ENCODE peak calls at places on chromosomes 3 and 15, in six cellular contexts. G is colonic mucosa, T is heart right ventricle, I is K562, Z is pancreas, L is fibroblast of lung. D is an unnamed sample. For H3K27me3, the result is how much of the 10 kb centered on the place peaks cover.

GRCh38 chr15:25345943-25346342 is 92.9 kb downstream of the UBE3A start:
- DNase-seq in Z (no peak), I (no peak), L (peak), G (no peak), T (peak), D (peak)

GRCh38 chr15:61584410-61584809 is 355.3 kb upstream of the RORA start:
- DNase-seq in I (no peak), T (no peak), L (peak), Z (no peak), G (no peak), D (no peak)

GRCh38 chr15:44163370-44163769 is 31.7 kb downstream of the FRMD5 start:
- DNase-seq in T (no peak), Z (no peak), G (no peak), I (no peak), L (no peak), D (no peak)

GRCh38 chr15:94105760-94106159 is 125.6 kb upstream of the MCTP2 start:
- DNase-seq in T (no peak), L (no peak), Z (no peak), G (no peak), I (no peak), D (no peak)

GRCh38 chr3:165800970-165801369 is 36.3 kb downstream of the BCHE start:
- DNase-seq in T (no peak), L (peak), Z (no peak), I (no peak), G (no peak), D (no peak)

GRCh38 chr3:32575451-32575850 is 4.8 kb upstream of the DYNC1LI1 start:
- DNase-seq in I (no peak), T (no peak), L (peak), G (no peak), Z (no peak), D (no peak)

GRCh38 chr15:42471002-42471401 is 19.9 kb downstream of the ZNF106 start:
- DNase-seq in T (no peak), Z (no peak), G (no peak), L (no peak), I (no peak), D (no peak)

GRCh38 chr3:112134335-112135124 is 1.5 kb upstream of the GCSAM start:
- DNase-seq in I (no peak), T (no peak), L (peak), Z (peak), G (no peak), D (no peak)

GRCh38 chr15:59273266-59273665 is 66.6 kb downstream of the LDHAL6B start:
- DNase-seq in L (no peak), I (no peak), T (no peak), G (no peak), Z (no peak), D (no peak)

GRCh38 chr3:58526124-58526957 is 10.6 kb downstream of the ACOX2 start:
- DNase-seq in I (no peak), L (peak), G (peak), T (no peak), Z (no peak), D (no peak)

GRCh38 chr3:170089862-170090600 is 52.2 kb downstream of the GPR160 start:
- DNase-seq in L (peak), I (no peak), T (no peak), Z (no peak), G (no peak), D (no peak)

GRCh38 chr15:45648521-45649200 is 13.8 kb downstream of the SQOR start:
- DNase-seq in T (no peak), I (no peak), L (no peak), G (no peak), Z (peak), D (no peak)

GRCh38 chr3:40681658-40682055 is 156.9 kb downstream of the ZNF621 start:
- DNase-seq in G (no peak), I (no peak), L (no peak), Z (no peak), T (no peak), D (no peak)

GRCh38 chr3:197117107-197117506 is 87.5 kb upstream of the MELTF start:
- DNase-seq in L (no peak), G (no peak), I (no peak), T (no peak), Z (no peak), D (no peak)

GRCh38 chr3:188126271-188126670 is 27.7 kb upstream of the LPP start:
- DNase-seq in T (no peak), G (no peak), L (no peak), I (no peak), Z (no peak), D (no peak)

GRCh38 chr3:33277193-33277882 is at the start of gene FBXL2:
- DNase-seq in L (peak), T (peak), Z (peak), I (peak), G (peak), D (peak)

GRCh38 chr3:129723558-129724324 is 117.3 kb upstream of the PLXND1 start:
- DNase-seq in I (no peak), Z (no peak), T (peak), L (peak), G (peak), D (no peak)

GRCh38 chr3:100155105-100155504 is 40.8 kb upstream of the FILIP1L start:
- DNase-seq in Z (no peak), G (no peak), I (no peak), T (no peak), L (peak), D (no peak)

GRCh38 chr3:13391308-13391707 is 28.8 kb downstream of the NUP210 start:
- DNase-seq in G (no peak), Z (no peak), I (no peak), T (no peak), L (no peak), D (no peak)

GRCh38 chr15:60582370-60583036 is 103.6 kb upstream of the ICE2 start:
- DNase-seq in Z (no peak), I (no peak), L (no peak), T (no peak), G (no peak), D (no peak)

GRCh38 chr3:126849768-126850167 is 133.1 kb upstream of the PLXNA1 start:
- DNase-seq in L (no peak), T (no peak), G (no peak), Z (no peak), I (no peak), D (peak)

GRCh38 chr3:87135412-87135811 is 91.7 kb upstream of the CHMP2B start:
- DNase-seq in L (no peak), T (no peak), Z (no peak), G (no peak), I (no peak), D (no peak)

GRCh38 chr3:14803101-14803980 is 15.4 kb upstream of the FGD5 start:
- DNase-seq in I (peak), T (no peak), Z (no peak), L (peak), G (peak), D (no peak)
- H3K27me3 ChIP-seq in I (half or more), T (under half), Z (under half), L (under half), G (under half), D (under half)

DNA sequence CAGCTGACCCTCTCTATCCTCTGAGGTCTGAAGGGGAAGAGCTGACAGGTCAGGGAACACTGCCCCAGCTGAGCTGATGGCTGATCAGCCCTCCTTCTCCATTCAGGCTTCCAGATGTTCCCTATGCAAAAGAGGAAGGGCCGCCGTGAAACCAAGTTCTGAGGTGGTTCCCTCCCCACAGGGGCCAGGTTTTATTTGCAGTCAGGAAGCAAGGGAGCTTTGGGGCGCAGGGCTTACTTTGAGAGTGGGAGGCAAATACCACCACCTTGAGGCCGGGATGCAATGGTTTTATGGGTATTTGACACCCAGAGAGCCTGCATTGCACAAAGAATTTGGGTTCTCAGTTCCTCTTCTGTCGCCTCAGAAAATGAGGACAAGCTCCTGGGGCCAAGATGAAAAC is 186.9 kb downstream of the ARRDC4 start:
- DNase-seq in T (no peak), G (no peak), I (no peak), L (no peak), Z (no peak), D (no peak)
- TF ChIP-seq CTCF in T (no peak), G (no peak), I (no peak), L (no peak), Z (no peak), D (no peak)

GRCh38 chr3:73610493-73610892 is 14.2 kb downstream of the PDZRN3 start:
- DNase-seq in L (no peak), I (no peak), T (no peak), G (no peak), Z (no peak), D (no peak)
- H3K27me3 ChIP-seq in L (under half), I (under half), T (under half), G (under half), Z (under half), D (under half)

GRCh38 chr3:55633333-55633732 is 146.2 kb upstream of the WNT5A start:
- DNase-seq in L (no peak), T (no peak), Z (no peak), I (no peak), G (no peak), D (no peak)
- TF ChIP-seq CTCF in L (no peak), T (no peak), Z (no peak), I (no peak), G (no peak), D (no peak)

DNA sequence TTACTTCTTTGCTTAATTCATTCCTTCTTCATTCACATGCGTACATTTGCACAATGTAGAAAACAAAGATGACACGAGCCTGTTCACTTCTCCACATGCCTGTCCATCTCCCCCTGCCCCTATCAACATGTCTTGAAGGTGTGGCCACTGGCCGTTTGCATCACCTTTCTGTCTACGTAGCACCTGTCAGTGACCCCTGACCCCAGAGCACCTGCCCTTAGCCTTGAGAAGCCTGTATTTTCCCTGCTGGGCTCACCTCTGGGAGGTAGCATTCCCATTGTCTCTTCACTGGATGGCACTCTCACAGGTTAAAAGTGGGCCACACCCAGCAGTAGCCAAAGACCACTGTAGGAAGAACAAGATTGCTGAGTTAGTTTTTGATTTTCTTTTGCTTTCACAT is 234.1 kb downstream of the THSD4 start:
- DNase-seq in G (no peak), Z (no peak), L (no peak), I (no peak), T (no peak), D (no peak)
- H3K27me3 ChIP-seq in G (under half), Z (under half), L (under half), I (under half), T (under half), D (under half)

GRCh38 chr15:96435841-96436240 is 105.3 kb downstream of the NR2F2 start:
- DNase-seq in Z (no peak), T (no peak), L (no peak), G (no peak), I (no peak), D (no peak)

GRCh38 chr15:96442076-96442475 is 111.6 kb downstream of the NR2F2 start:
- DNase-seq in I (no peak), L (no peak), Z (no peak), G (no peak), T (no peak), D (no peak)

GRCh38 chr15:96444865-96445264 is 114.4 kb downstream of the NR2F2 start:
- DNase-seq in Z (no peak), T (no peak), G (no peak), L (no peak), I (no peak), D (no peak)

DNA sequence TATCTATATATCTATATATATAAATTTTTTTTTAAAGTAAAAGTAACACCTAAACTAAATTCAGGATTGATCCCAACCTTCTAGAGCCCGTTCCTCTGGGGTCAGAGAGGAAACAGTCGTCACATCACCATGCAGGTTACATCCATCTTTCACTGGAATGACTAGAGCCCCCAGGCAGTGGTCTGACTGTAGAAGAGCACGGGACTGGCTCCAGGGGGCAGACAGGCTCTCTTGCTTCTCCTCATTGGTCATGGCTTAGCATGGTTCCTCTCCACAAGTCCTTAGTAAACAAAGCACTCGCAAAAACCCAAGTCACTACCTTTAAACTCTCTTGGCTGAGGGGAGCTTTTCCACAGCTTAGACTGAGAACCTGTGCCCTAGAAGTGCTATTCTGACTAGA is 110.5 kb downstream of the NR2F2 start:
- DNase-seq in I (no peak), G (no peak), T (no peak), Z (no peak), L (no peak), D (no peak)
- TF ChIP-seq CTCF in I (peak), G (no peak), T (no peak), Z (no peak), L (no peak), D (no peak)

GRCh38 chr3:194023501-194024280 is 112.3 kb upstream of the HES1 start:
- DNase-seq in T (no peak), G (no peak), Z (no peak), I (no peak), L (no peak), D (no peak)
- H3K27me3 ChIP-seq in T (under half), G (under half), Z (under half), I (under half), L (under half), D (under half)

GRCh38 chr3:101690972-101691371 is 4.5 kb upstream of the RPL24 start:
- DNase-seq in G (no peak), Z (no peak), I (peak), T (no peak), L (no peak), D (no peak)

DNA sequence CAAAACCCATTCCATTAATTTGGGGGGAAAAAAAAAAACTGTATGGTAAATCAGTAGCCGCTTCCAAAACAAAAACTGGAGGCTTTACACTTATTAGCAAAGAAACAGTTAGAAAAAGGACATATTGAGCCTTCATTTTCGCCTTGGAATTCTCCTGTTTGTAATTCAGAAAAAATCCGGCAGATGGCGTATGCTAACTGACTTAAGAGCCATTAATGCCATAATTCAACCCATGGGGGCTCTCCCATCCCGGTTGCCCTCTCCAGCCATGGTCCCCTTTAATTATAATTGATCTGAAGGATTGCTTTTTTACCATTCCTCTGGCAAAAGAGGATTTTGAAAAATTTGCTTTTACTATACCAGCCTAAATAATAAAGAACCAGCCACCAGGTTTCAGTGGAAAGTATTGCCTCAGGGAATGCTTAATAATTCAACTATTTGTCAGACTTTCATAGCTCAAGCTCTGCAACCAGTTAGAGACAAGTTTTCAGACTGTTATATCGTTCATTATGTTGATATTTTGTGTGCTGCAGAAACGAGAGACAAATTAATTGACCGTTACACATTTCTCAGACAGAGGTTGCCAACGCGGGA is 9.4 kb upstream of the RPL24 start:
- DNase-seq in L (peak), Z (no peak), G (peak), I (peak), T (peak), D (no peak)
- TF ChIP-seq CTCF in L (peak), Z (peak), G (peak), I (peak), T (peak), D (peak)

GRCh38 chr3:140765246-140765645 is 87.4 kb downstream of the TRIM42 start:
- DNase-seq in I (no peak), T (no peak), G (no peak), L (no peak), Z (no peak), D (no peak)

GRCh38 chr3:140766465-140766864 is 88.6 kb downstream of the TRIM42 start:
- DNase-seq in T (no peak), L (no peak), I (no peak), Z (no peak), G (no peak), D (no peak)

GRCh38 chr3:140760324-140761075 is 82.6 kb downstream of the TRIM42 start:
- DNase-seq in G (no peak), I (no peak), Z (no peak), L (no peak), T (no peak), D (no peak)

GRCh38 chr3:140758791-140759444 is 81.1 kb downstream of the TRIM42 start:
- DNase-seq in I (no peak), G (no peak), T (no peak), Z (no peak), L (no peak), D (no peak)

GRCh38 chr3:140762751-140763150 is 84.9 kb downstream of the TRIM42 start:
- DNase-seq in T (no peak), L (no peak), Z (no peak), I (no peak), G (no peak), D (no peak)
- H3K27me3 ChIP-seq in T (under half), L (under half), Z (under half), I (under half), G (under half), D (under half)

DNA sequence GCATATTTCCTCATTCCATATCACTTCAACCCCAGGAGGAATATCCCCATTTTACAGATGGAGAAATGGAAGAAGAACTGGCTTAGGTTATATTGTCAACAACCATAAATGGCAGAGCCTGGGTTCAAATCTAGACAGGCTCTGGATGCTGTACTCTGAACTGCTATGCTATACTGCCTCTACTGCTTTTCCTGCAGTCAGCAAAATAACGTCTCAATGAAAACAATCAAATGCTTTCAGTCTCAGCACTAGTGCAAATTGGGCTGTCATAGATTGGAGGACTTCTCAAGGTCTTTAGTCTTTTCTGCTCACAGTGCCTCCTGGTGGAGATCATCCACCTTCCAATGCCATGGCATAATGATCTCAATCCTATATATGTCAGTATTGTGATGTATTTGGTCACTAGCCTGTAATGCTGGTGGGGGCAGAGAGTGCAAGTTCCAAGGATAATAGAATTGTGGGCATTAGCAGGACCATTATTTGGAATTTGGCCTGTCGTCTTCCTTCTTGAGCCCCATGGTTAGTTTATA is 285.0 kb downstream of the CLSTN2 start:
- DNase-seq in I (no peak), G (no peak), Z (no peak), T (no peak), L (no peak), D (no peak)
- TF ChIP-seq CTCF in I (peak), G (no peak), Z (no peak), T (no peak), L (no peak), D (no peak)